ENCODE peak calls at places on chromosome 1, in five cellular contexts. I, U, T, Z and K are unnamed samples.

GRCh38 chr1:202272446-202272845 is 69.3 kb downstream of the UBE2T start:
- DNase-seq in I (no peak), U (no peak), T (peak; percentile 68), Z (no peak), K (no peak)

GRCh38 chr1:34899906-34900305 is 29.5 kb downstream of the DLGAP3 start:
- DNase-seq in I (no peak), U (no peak), T (no peak), Z (no peak), K (no peak)

GRCh38 chr1:145985502-145986439 is 10.6 kb downstream of the TXNIP start:
- DNase-seq in I (peak; percentile 83), U (peak; percentile 43), T (peak; percentile 78), Z (peak; percentile 44), K (no peak)

GRCh38 chr1:23013657-23014056 is 2.0 kb downstream of the TEX46 start:
- DNase-seq in I (no peak), U (peak; percentile 88), T (peak; percentile 91), Z (no peak), K (no peak)

GRCh38 chr1:9589719-9590157 is 1.0 kb downstream of the TMEM201 start:
- DNase-seq in I (no peak), U (no peak), T (no peak), Z (no peak), K (no peak)

GRCh38 chr1:177546346-177546745 is 375.6 kb downstream of the BRINP2 start:
- DNase-seq in I (no peak), U (no peak), T (no peak), Z (no peak), K (no peak)

GRCh38 chr1:173329747-173330146 is 122.6 kb upstream of the TNFSF4 start:
- DNase-seq in I (no peak), U (no peak), T (no peak), Z (peak; percentile 2), K (no peak)

GRCh38 chr1:176058686-176059085 is 148.4 kb downstream of the COP1 start:
- DNase-seq in I (no peak), U (peak; percentile 7), T (peak; percentile 50), Z (no peak), K (no peak)

GRCh38 chr1:32178380-32179192 is 889 bp upstream of the TXLNA start:
- DNase-seq in I (no peak), U (no peak), T (no peak), Z (no peak), K (no peak)

GRCh38 chr1:1340185-1340584 is 9.0 kb downstream of the DVL1 start:
- DNase-seq in I (no peak), U (no peak), T (no peak), Z (no peak), K (no peak)

GRCh38 chr1:183845681-183846080 is 40.8 kb downstream of the RGL1 start:
- DNase-seq in I (no peak), U (no peak), T (no peak), Z (no peak), K (no peak)

GRCh38 chr1:2466834-2467554 is 9.1 kb upstream of the PLCH2 start:
- DNase-seq in I (no peak), U (no peak), T (no peak), Z (no peak), K (no peak)

GRCh38 chr1:215188302-215188950 is 105.9 kb downstream of the KCNK2 start:
- DNase-seq in I (no peak), U (no peak), T (no peak), Z (no peak), K (no peak)

GRCh38 chr1:3567405-3567804 is 43.9 kb downstream of the MEGF6 start:
- DNase-seq in I (no peak), U (no peak), T (no peak), Z (no peak), K (no peak)

GRCh38 chr1:42966688-42967609 is 8.3 kb upstream of the SLC2A1 start:
- DNase-seq in I (no peak), U (peak; percentile 99), T (peak; percentile 55), Z (peak; percentile 82), K (no peak)

GRCh38 chr1:42942444-42942843 is 16.2 kb downstream of the SLC2A1 start:
- DNase-seq in I (no peak), U (peak; percentile 99), T (peak; percentile 69), Z (no peak), K (no peak)

GRCh38 chr1:16451868-16452528 is 11.5 kb downstream of the NECAP2 start:
- DNase-seq in I (no peak), U (no peak), T (no peak), Z (no peak), K (no peak)

GRCh38 chr1:36900128-36900527 is 134.2 kb downstream of the GRIK3 start:
- DNase-seq in I (no peak), U (no peak), T (no peak), Z (no peak), K (no peak)

GRCh38 chr1:45050931-45051748 is 39.1 kb downstream of the UROD start:
- DNase-seq in I (no peak), U (no peak), T (no peak), Z (no peak), K (no peak)

GRCh38 chr1:157671895-157672294 is 28.7 kb downstream of the FCRL3 start:
- DNase-seq in I (no peak), U (no peak), T (no peak), Z (no peak), K (no peak)

GRCh38 chr1:10692401-10693021 is 103.9 kb downstream of the CASZ1 start:
- DNase-seq in I (peak; percentile 21), U (peak; percentile 89), T (peak; percentile 13), Z (no peak), K (peak; percentile 40)

GRCh38 chr1:15337656-15338402 is 71.9 kb upstream of the EFHD2 start:
- DNase-seq in I (no peak), U (no peak), T (no peak), Z (peak; percentile 88), K (no peak)

GRCh38 chr1:9705337-9706098 is 54.0 kb downstream of the PIK3CD start:
- DNase-seq in I (no peak), U (no peak), T (no peak), Z (no peak), K (no peak)

GRCh38 chr1:234214129-234214910 is 158.9 kb upstream of the COA6 start:
- DNase-seq in I (peak; percentile 76), U (no peak), T (no peak), Z (no peak), K (no peak)